ENCODE peak calls at places on chromosomes 1 and 21, in eight cellular contexts. O, Y, Z, J, V, L, D and Q are unnamed samples.

GRCh38 chr21:38920631-38921398 is 115.1 kb downstream of the ETS2 start:
- DNase-seq in O (peak; percentile 57), J (peak; percentile 76), D (no peak), Y (no peak), V (no peak), L (no peak), Z (no peak), Q (peak; percentile 88)

GRCh38 chr1:151526735-151527520 is 13.2 kb upstream of the TUFT1 start:
- DNase-seq in Z (no peak), O (no peak), D (no peak), Y (no peak), V (no peak), L (no peak), J (no peak), Q (no peak)

GRCh38 chr1:233294991-233295774 is at the start of gene PCNX2:
- DNase-seq in L (peak; percentile 86), V (peak; percentile 22), Y (peak; percentile 74), J (peak; percentile 72), D (peak; percentile 44), O (peak; percentile 65), Z (peak; percentile 85), Q (peak; percentile 64)

GRCh38 chr21:22393324-22393723 is 1395.1 kb downstream of the NCAM2 start:
- DNase-seq in Y (no peak), L (no peak), J (no peak), D (no peak), V (no peak), O (no peak), Z (no peak), Q (no peak)

GRCh38 chr1:119294728-119295127 is 73.9 kb upstream of the HAO2 start:
- DNase-seq in J (no peak), O (no peak), L (no peak), Z (peak; percentile 28), D (no peak), Y (no peak), V (no peak), Q (no peak)

GRCh38 chr1:162035241-162035640 is 11.6 kb upstream of the OLFML2B start:
- DNase-seq in V (no peak), Z (no peak), Y (no peak), J (peak; percentile 27), O (no peak), L (no peak), D (no peak), Q (no peak)

GRCh38 chr1:176843352-176844297 is 320.9 kb downstream of the ASTN1 start:
- DNase-seq in V (peak; percentile 18), J (peak; percentile 36), D (no peak), O (peak; percentile 14), Z (peak; percentile 64), L (peak; percentile 7), Y (peak; percentile 22), Q (peak; percentile 50)

GRCh38 chr21:38326429-38326828 is 69.6 kb downstream of the KCNJ15 start:
- DNase-seq in O (no peak), Y (no peak), J (no peak), L (no peak), Z (no peak), D (no peak), V (no peak), Q (no peak)

GRCh38 chr1:222250376-222250775 is 297.5 kb downstream of the HHIPL2 start:
- DNase-seq in Y (no peak), V (no peak), Z (no peak), D (no peak), O (no peak), L (no peak), J (peak; percentile 6), Q (peak; percentile 4)

GRCh38 chr1:154624756-154625643 is 17.0 kb upstream of the ADAR start:
- DNase-seq in V (peak; percentile 45), O (peak; percentile 47), J (peak; percentile 95), L (no peak), Y (no peak), Z (no peak), D (no peak), Q (no peak)

GRCh38 chr1:78375996-78376395 is 114.8 kb upstream of the PTGFR start:
- DNase-seq in Z (no peak), O (no peak), D (no peak), L (no peak), V (peak; percentile 46), Y (no peak), J (peak; percentile 47), Q (no peak)

GRCh38 chr1:11473635-11474034 is 5.3 kb upstream of the DISP3 start:
- DNase-seq in D (no peak), J (no peak), Z (peak; percentile 85), V (no peak), L (no peak), Y (peak; percentile 79), O (no peak), Q (no peak)

GRCh38 chr1:961132-961652 is 808 bp downstream of the KLHL17 start:
- DNase-seq in J (peak; percentile 31), V (no peak), Z (peak; percentile 55), D (no peak), L (no peak), O (no peak), Y (no peak), Q (no peak)

GRCh38 chr1:178155478-178156255 is 61.8 kb downstream of the RASAL2 start:
- DNase-seq in D (no peak), J (no peak), V (no peak), Y (no peak), Z (no peak), O (no peak), L (no peak), Q (no peak)

GRCh38 chr1:55146781-55147180 is 68.4 kb downstream of the USP24 start:
- DNase-seq in Z (no peak), D (no peak), O (no peak), V (no peak), Y (no peak), J (peak; percentile 33), L (no peak), Q (no peak)

GRCh38 chr1:153357076-153357852 is 390 bp upstream of the S100A9 start:
- DNase-seq in O (no peak), J (no peak), L (no peak), D (no peak), V (no peak), Y (no peak), Z (no peak), Q (peak; percentile 32)

GRCh38 chr1:200226268-200226968 is 183.4 kb downstream of the ZNF281 start:
- DNase-seq in Y (no peak), D (no peak), O (no peak), Z (peak; percentile 17), J (no peak), V (no peak), L (no peak), Q (no peak)

GRCh38 chr1:118821801-118822200 is 166.3 kb downstream of the TBX15 start:
- DNase-seq in D (no peak), Y (no peak), V (peak; percentile 23), J (no peak), L (no peak), Z (no peak), O (no peak), Q (no peak)